ENCODE peak calls at places on chromosomes 5 and 9, in seven cellular contexts. O, I, L, Z, C, W and K are unnamed samples.

GRCh38 chr5:59673438-59674058 is 220.0 kb downstream of the PDE4D start:
- DNase-seq in O (no peak), I (no peak), L (peak; percentile 71), Z (no peak), C (no peak), W (peak; percentile 58), K (no peak)

GRCh38 chr9:133818444-133818843 is 80.3 kb upstream of the SARDH start:
- DNase-seq in O (no peak), I (no peak), L (no peak), Z (no peak), C (no peak), W (no peak), K (no peak)

GRCh38 chr9:18658764-18659705 is 185.1 kb downstream of the ADAMTSL1 start:
- DNase-seq in O (no peak), I (no peak), L (no peak), Z (no peak), C (no peak), W (no peak), K (no peak)

GRCh38 chr5:144191998-144192397 is 21.3 kb downstream of the KCTD16 start:
- DNase-seq in O (no peak), I (no peak), L (peak; percentile 48), Z (no peak), C (no peak), W (peak; percentile 82), K (no peak)

GRCh38 chr9:131651599-131651998 is 88.3 kb downstream of the RAPGEF1 start:
- DNase-seq in O (no peak), I (no peak), L (no peak), Z (no peak), C (no peak), W (no peak), K (no peak)

GRCh38 chr5:6517494-6517893 is 68.8 kb downstream of the UBE2QL1 start:
- DNase-seq in O (no peak), I (no peak), L (no peak), Z (no peak), C (no peak), W (no peak), K (no peak)

GRCh38 chr9:136695955-136696354 is 8.7 kb upstream of the AGPAT2 start:
- DNase-seq in O (no peak), I (no peak), L (no peak), Z (no peak), C (no peak), W (no peak), K (no peak)

GRCh38 chr5:59424515-59424914 is 469.0 kb downstream of the PDE4D start:
- DNase-seq in O (no peak), I (no peak), L (no peak), Z (no peak), C (no peak), W (no peak), K (no peak)

GRCh38 chr5:170225326-170226137 is 7.3 kb upstream of the C5orf58 start:
- DNase-seq in O (peak; percentile 76), I (peak; percentile 83), L (peak; percentile 88), Z (peak; percentile 83), C (peak; percentile 81), W (peak; percentile 87), K (peak; percentile 42)

GRCh38 chr9:99515874-99516656 is 294.0 kb downstream of the SEC61B start:
- DNase-seq in O (no peak), I (no peak), L (peak; percentile 9), Z (no peak), C (no peak), W (no peak), K (no peak)

GRCh38 chr9:107705521-107705920 is 216.0 kb upstream of the KLF4 start:
- DNase-seq in O (no peak), I (no peak), L (no peak), Z (no peak), C (no peak), W (no peak), K (no peak)

GRCh38 chr9:98085955-98086354 is 29.4 kb downstream of the NANS start:
- DNase-seq in O (no peak), I (no peak), L (peak; percentile 89), Z (peak; percentile 1), C (no peak), W (peak; percentile 87), K (no peak)

GRCh38 chr5:168269950-168270349 is 21.5 kb upstream of the WWC1 start:
- DNase-seq in O (no peak), I (no peak), L (peak; percentile 15), Z (no peak), C (no peak), W (peak; percentile 93), K (no peak)

GRCh38 chr5:133938932-133939331 is 29.5 kb downstream of the C5orf15 start:
- DNase-seq in O (no peak), I (no peak), L (no peak), Z (no peak), C (no peak), W (no peak), K (no peak)

GRCh38 chr5:675876-676698 is 17.1 kb downstream of the TPPP start:
- DNase-seq in O (no peak), I (no peak), L (no peak), Z (peak; percentile 60), C (no peak), W (no peak), K (no peak)

GRCh38 chr9:19229725-19230355 is 653 bp upstream of the DENND4C start:
- DNase-seq in O (no peak), I (peak; percentile 47), L (peak; percentile 96), Z (no peak), C (peak; percentile 61), W (peak; percentile 89), K (peak; percentile 57)

GRCh38 chr9:4671737-4672136 is 5.5 kb upstream of the SPATA6L start:
- DNase-seq in O (no peak), I (no peak), L (no peak), Z (no peak), C (no peak), W (no peak), K (no peak)

GRCh38 chr9:109880276-109881169 is 100.5 kb downstream of the PALM2AKAP2 start:
- DNase-seq in O (no peak), I (no peak), L (peak; percentile 55), Z (no peak), C (peak; percentile 45), W (peak; percentile 88), K (peak; percentile 34)

GRCh38 chr9:2018162-2018643 is 3.1 kb downstream of the SMARCA2 start:
- DNase-seq in O (no peak), I (no peak), L (no peak), Z (no peak), C (no peak), W (no peak), K (peak; percentile 7)

GRCh38 chr9:122356627-122357026 is 14.2 kb upstream of the PTGS1 start:
- DNase-seq in O (no peak), I (no peak), L (peak; percentile 49), Z (no peak), C (peak; percentile 37), W (no peak), K (no peak)

GRCh38 chr9:16029056-16029615 is 476.3 kb downstream of the CCDC171 start:
- DNase-seq in O (no peak), I (no peak), L (no peak), Z (no peak), C (no peak), W (no peak), K (no peak)

GRCh38 chr5:42108468-42108867 is 183.4 kb downstream of the FBXO4 start:
- DNase-seq in O (no peak), I (no peak), L (no peak), Z (no peak), C (no peak), W (no peak), K (peak; percentile 46)

GRCh38 chr9:134590240-134591081 is 51.1 kb upstream of the COL5A1 start:
- DNase-seq in O (no peak), I (no peak), L (no peak), Z (peak; percentile 65), C (no peak), W (no peak), K (no peak)

GRCh38 chr9:98607787-98608186 is 100.9 kb downstream of the GABBR2 start:
- DNase-seq in O (no peak), I (no peak), L (no peak), Z (no peak), C (no peak), W (no peak), K (no peak)

GRCh38 chr5:149745-150450 is 41.4 kb upstream of the LRRC14B start:
- DNase-seq in O (no peak), I (no peak), L (no peak), Z (no peak), C (no peak), W (no peak), K (no peak)

GRCh38 chr9:27749838-27750237 is 176.6 kb upstream of the C9orf72 start:
- DNase-seq in O (no peak), I (no peak), L (no peak), Z (no peak), C (no peak), W (peak; percentile 78), K (no peak)

GRCh38 chr9:128411373-128412119 is 9.1 kb upstream of the CERCAM start:
- DNase-seq in O (no peak), I (no peak), L (no peak), Z (no peak), C (no peak), W (no peak), K (no peak)

GRCh38 chr5:170267431-170268152 is 30.0 kb downstream of the LCP2 start:
- DNase-seq in O (peak; percentile 74), I (peak; percentile 80), L (peak; percentile 82), Z (peak; percentile 86), C (peak; percentile 80), W (peak; percentile 87), K (peak; percentile 53)

GRCh38 chr9:36985769-36986547 is 48.1 kb downstream of the PAX5 start:
- DNase-seq in O (no peak), I (no peak), L (peak; percentile 85), Z (peak; percentile 46), C (peak; percentile 37), W (peak; percentile 61), K (no peak)

GRCh38 chr5:80318212-80318611 is 1.6 kb upstream of the SPZ1 start:
- DNase-seq in O (no peak), I (no peak), L (no peak), Z (no peak), C (no peak), W (no peak), K (no peak)

GRCh38 chr5:125134216-125135081 is 388.0 kb upstream of the ZNF608 start:
- DNase-seq in O (no peak), I (no peak), L (no peak), Z (no peak), C (no peak), W (peak; percentile 66), K (no peak)

GRCh38 chr5:65142511-65143011 is 339.2 kb downstream of the ADAMTS6 start:
- DNase-seq in O (no peak), I (no peak), L (peak; percentile 80), Z (no peak), C (no peak), W (peak; percentile 95), K (no peak)

GRCh38 chr5:76041863-76042262 is 41.3 kb upstream of the SV2C start:
- DNase-seq in O (no peak), I (peak; percentile 3), L (peak; percentile 70), Z (no peak), C (peak; percentile 52), W (peak; percentile 57), K (no peak)

GRCh38 chr5:600551-601541 is 11.3 kb upstream of the CEP72 start:
- DNase-seq in O (peak; percentile 8), I (no peak), L (no peak), Z (peak; percentile 59), C (no peak), W (no peak), K (no peak)

GRCh38 chr5:173923236-173924104 is 35.3 kb downstream of the CPEB4 start:
- DNase-seq in O (no peak), I (no peak), L (peak; percentile 18), Z (no peak), C (no peak), W (no peak), K (no peak)